ENCODE peak calls at places on chromosomes 16 and 17, in eight cellular contexts. C, T, G, I, W, S, R and A are unnamed samples. For H3K9me3, the result is how much of the 10 kb centered on the place peaks cover.

GRCh38 chr17:67496286-67496685 is 119.2 kb downstream of the PITPNC1 start:
- DNase-seq in T (no peak), R (no peak), S (no peak), W (no peak), C (peak), G (no peak), I (no peak), A (no peak)

GRCh38 chr17:5588584-5588983 is 4.3 kb upstream of the NLRP1 start:
- DNase-seq in R (no peak), S (no peak), I (no peak), G (no peak), T (no peak), W (no peak), C (no peak), A (no peak)

GRCh38 chr16:19084139-19084538 is 16.7 kb downstream of the COQ7 start:
- DNase-seq in I (no peak), T (no peak), C (no peak), S (no peak), W (no peak), R (no peak), G (no peak), A (no peak)

GRCh38 chr16:67278773-67279295 is 498 bp upstream of the PLEKHG4 start:
- DNase-seq in G (no peak), C (no peak), T (no peak), W (no peak), S (peak), R (no peak), I (peak), A (peak)

GRCh38 chr17:81902023-81902652 is at the start of gene NPB:
- DNase-seq in T (no peak), C (no peak), G (no peak), W (peak), S (no peak), R (peak), I (no peak), A (no peak)

GRCh38 chr16:86901483-86901882 is 323.1 kb downstream of the FOXL1 start:
- DNase-seq in G (no peak), T (peak), R (no peak), I (no peak), C (no peak), W (peak), S (peak), A (no peak)

GRCh38 chr16:23838485-23839142 is 2.8 kb downstream of the PRKCB start:
- DNase-seq in I (no peak), R (no peak), T (no peak), S (no peak), G (no peak), C (no peak), W (no peak), A (no peak)

GRCh38 chr17:11935734-11936406 is 61.4 kb downstream of the ZNF18 start:
- DNase-seq in G (peak), S (peak), T (peak), C (no peak), I (no peak), W (peak), R (no peak), A (no peak)

GRCh38 chr17:2737693-2738092 is 11.8 kb downstream of the CCDC92B start:
- DNase-seq in I (no peak), G (no peak), W (no peak), S (no peak), T (no peak), R (no peak), C (no peak), A (no peak)

GRCh38 chr16:60741810-60742209 is 1294.4 kb downstream of the CDH8 start:
- DNase-seq in S (no peak), C (no peak), R (no peak), W (no peak), G (no peak), T (no peak), I (no peak), A (no peak)

GRCh38 chr17:27854163-27854562 is 39.0 kb downstream of the LYRM9 start:
- DNase-seq in W (no peak), G (no peak), S (no peak), C (no peak), I (no peak), T (no peak), R (no peak), A (no peak)

GRCh38 chr17:74850310-74850709 is 9.4 kb downstream of the GRIN2C start:
- DNase-seq in C (no peak), I (no peak), R (no peak), W (no peak), S (no peak), G (no peak), T (no peak), A (no peak)

GRCh38 chr16:35352431-35352830 is 1893.0 kb downstream of the TP53TG3F start:
- DNase-seq in I (no peak), R (no peak), S (no peak), W (no peak), C (no peak), T (no peak), G (no peak), A (no peak)
- H3K9me3 ChIP-seq in I (under half), R (under half), S (under half), W (under half), C (under half), T (under half), G (under half), A (under half)

GRCh38 chr17:58513913-58514794 is at the start of gene MTMR4:
- DNase-seq in W (peak), G (peak), C (peak), S (peak), I (peak), R (peak), T (peak), A (peak)
- H3K27ac ChIP-seq in W (peak), G (peak), C (peak), S (peak), I (peak), R (peak), T (no peak), A (no peak)

DNA sequence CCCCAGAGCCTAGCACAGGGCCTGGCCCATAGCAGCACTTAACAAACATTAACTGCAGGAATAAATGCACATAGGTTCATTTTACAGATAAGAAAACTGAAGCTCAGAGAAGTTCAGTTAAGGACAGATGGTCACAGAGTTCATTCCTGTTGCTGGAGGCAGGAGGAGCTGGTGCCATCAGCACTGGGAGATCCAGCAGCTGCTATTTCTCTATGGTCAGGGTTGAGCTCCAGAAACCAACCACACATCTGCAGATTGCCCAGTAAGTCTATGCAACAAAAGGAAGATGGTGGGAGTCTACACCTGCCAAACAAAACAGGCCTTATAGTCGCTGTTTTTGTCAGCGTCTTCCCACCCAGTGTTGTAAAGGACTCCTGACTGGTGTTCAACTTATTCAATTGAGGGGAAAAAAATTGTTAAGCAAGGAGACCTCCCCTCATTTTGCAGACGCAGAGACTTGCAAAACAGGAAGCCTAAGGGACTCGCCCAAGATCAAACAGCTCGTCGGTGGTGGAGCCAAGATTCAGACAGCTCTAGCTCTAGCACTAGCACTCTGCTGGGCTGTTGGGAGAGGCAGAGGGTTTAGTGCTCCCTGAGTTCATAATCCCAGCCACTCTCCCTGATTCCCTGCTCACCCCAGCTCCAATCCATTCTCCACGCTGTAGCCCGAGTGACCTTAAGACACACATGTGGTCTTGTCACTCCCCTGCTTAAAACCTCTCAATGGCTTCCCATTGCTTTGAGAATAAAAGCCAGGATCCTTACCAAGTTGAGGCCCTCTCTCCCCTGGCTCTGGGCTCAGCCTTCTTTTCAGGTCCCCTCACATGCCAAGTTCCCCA is 9.0 kb downstream of the NOG start:
- DNase-seq in S (no peak), C (no peak), T (no peak), R (no peak), W (no peak), G (no peak), I (no peak), A (peak)
- TF ChIP-seq CTCF in S (no peak), C (no peak), T (no peak), R (no peak), W (no peak), G (no peak), I (no peak), A (no peak)

DNA sequence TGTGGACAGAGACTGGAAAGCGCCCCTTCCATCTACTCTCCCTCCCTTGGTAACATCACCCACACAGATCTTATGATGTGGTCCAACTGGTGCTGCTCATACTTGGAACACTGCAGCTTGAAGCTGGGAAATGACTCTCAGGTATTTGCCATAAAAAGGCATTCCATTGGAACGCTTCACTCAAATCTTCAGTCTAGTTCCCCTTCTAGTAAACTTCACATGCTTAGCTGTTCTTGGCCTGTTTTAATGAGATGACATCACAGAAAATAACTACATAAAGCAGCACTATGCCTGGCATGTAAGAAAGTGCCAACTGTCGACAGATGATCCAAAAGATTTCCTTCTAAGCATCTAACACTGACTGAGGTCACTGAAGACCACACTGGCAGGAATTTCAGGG is 9.3 kb downstream of the ZNF263 start:
- DNase-seq in I (no peak), G (no peak), R (no peak), T (peak), C (no peak), W (no peak), S (no peak), A (no peak)
- H3K9me3 ChIP-seq in I (half or more), G (under half), R (half or more), T (under half), C (under half), W (under half), S (half or more), A (half or more)

GRCh38 chr16:2476345-2476720 is 1.4 kb downstream of the TBC1D24 start:
- DNase-seq in R (no peak), C (no peak), T (no peak), I (no peak), W (no peak), G (no peak), S (no peak), A (no peak)

GRCh38 chr16:2473425-2473926 is 1.5 kb upstream of the TBC1D24 start:
- DNase-seq in I (no peak), C (no peak), G (no peak), W (no peak), S (no peak), T (peak), R (no peak), A (no peak)

GRCh38 chr16:2473999-2474876 is 689 bp upstream of the TBC1D24 start:
- DNase-seq in C (no peak), G (no peak), T (peak), R (peak), W (peak), S (peak), I (peak), A (peak)

GRCh38 chr16:2475413-2476344 is 752 bp downstream of the TBC1D24 start:
- DNase-seq in T (no peak), G (no peak), R (peak), I (no peak), W (no peak), C (no peak), S (no peak), A (no peak)

GRCh38 chr16:2474877-2475412 is at the start of gene TBC1D24:
- DNase-seq in I (peak), C (peak), S (peak), G (peak), T (peak), W (peak), R (peak), A (peak)
- H3K27ac ChIP-seq in I (peak), C (no peak), S (peak), G (peak), T (no peak), W (peak), R (peak), A (no peak)